ENCODE peak calls at places on chromosomes 5 and 9, in six cellular contexts. One of them, this sample, is unnamed.

GRCh38 chr5:5126444-5126843 is 13.7 kb upstream of the ADAMTS16 start:
- DNase-seq in thoracic aorta: no peak
- DNase-seq in NCI-H2029: no peak
- DNase-seq in GM13976: no peak
- DNase-seq in HAP-1: no peak
- DNase-seq in HTR-8/SVneo: peak
- DNase-seq in this sample: no peak

GRCh38 chr9:83070257-83070656 is 7.3 kb upstream of the RASEF start:
- DNase-seq in HTR-8/SVneo: no peak
- DNase-seq in thoracic aorta: no peak
- DNase-seq in GM13976: no peak
- DNase-seq in NCI-H2029: no peak
- DNase-seq in HAP-1: no peak
- DNase-seq in this sample: no peak

GRCh38 chr5:178417391-178417811 is 172.8 kb downstream of the COL23A1 start:
- DNase-seq in HAP-1: no peak
- DNase-seq in thoracic aorta: no peak
- DNase-seq in HTR-8/SVneo: no peak
- DNase-seq in NCI-H2029: no peak
- DNase-seq in GM13976: no peak
- DNase-seq in this sample: no peak

GRCh38 chr9:110105107-110105506 is 102.9 kb downstream of the C9orf152 start:
- DNase-seq in HAP-1: no peak
- DNase-seq in thoracic aorta: no peak
- DNase-seq in HTR-8/SVneo: no peak
- DNase-seq in NCI-H2029: no peak
- DNase-seq in GM13976: no peak
- DNase-seq in this sample: no peak

GRCh38 chr9:11871832-11872231 is 821.4 kb upstream of the TYRP1 start:
- DNase-seq in HTR-8/SVneo: no peak
- DNase-seq in thoracic aorta: no peak
- DNase-seq in NCI-H2029: no peak
- DNase-seq in GM13976: no peak
- DNase-seq in HAP-1: no peak
- DNase-seq in this sample: no peak

GRCh38 chr5:4205408-4205807 is 609.8 kb downstream of the IRX1 start:
- DNase-seq in NCI-H2029: no peak
- DNase-seq in HAP-1: no peak
- DNase-seq in thoracic aorta: no peak
- DNase-seq in HTR-8/SVneo: no peak
- DNase-seq in GM13976: no peak
- DNase-seq in this sample: no peak

GRCh38 chr9:15743512-15743911 is 190.7 kb downstream of the CCDC171 start:
- DNase-seq in GM13976: no peak
- DNase-seq in HTR-8/SVneo: no peak
- DNase-seq in NCI-H2029: no peak
- DNase-seq in thoracic aorta: no peak
- DNase-seq in HAP-1: no peak
- DNase-seq in this sample: no peak

GRCh38 chr5:150618588-150619281 is 21.7 kb upstream of the SYNPO start:
- DNase-seq in GM13976: no peak
- DNase-seq in thoracic aorta: no peak
- DNase-seq in HAP-1: no peak
- DNase-seq in HTR-8/SVneo: no peak
- DNase-seq in NCI-H2029: no peak
- DNase-seq in this sample: peak

GRCh38 chr5:93532370-93532769 is 48.6 kb downstream of the NR2F1-AS1 start:
- DNase-seq in GM13976: no peak
- DNase-seq in NCI-H2029: no peak
- DNase-seq in HAP-1: no peak
- DNase-seq in HTR-8/SVneo: peak
- DNase-seq in thoracic aorta: no peak
- DNase-seq in this sample: no peak

GRCh38 chr9:92656537-92656925 is 13.4 kb downstream of the IPPK start:
- DNase-seq in NCI-H2029: no peak
- DNase-seq in GM13976: no peak
- DNase-seq in HAP-1: no peak
- DNase-seq in thoracic aorta: no peak
- DNase-seq in HTR-8/SVneo: no peak
- DNase-seq in this sample: no peak

GRCh38 chr5:151751593-151751992 is 6.8 kb downstream of the ATOX1 start:
- DNase-seq in HTR-8/SVneo: no peak
- DNase-seq in thoracic aorta: no peak
- DNase-seq in NCI-H2029: no peak
- DNase-seq in GM13976: no peak
- DNase-seq in HAP-1: no peak
- DNase-seq in this sample: no peak

GRCh38 chr9:37464426-37465248 is 613 bp downstream of the ZBTB5 start:
- DNase-seq in NCI-H2029: peak
- DNase-seq in GM13976: peak
- DNase-seq in HTR-8/SVneo: peak
- DNase-seq in thoracic aorta: peak
- DNase-seq in HAP-1: peak
- DNase-seq in this sample: peak

GRCh38 chr5:1194378-1194777 is 7.0 kb upstream of the SLC6A19 start:
- DNase-seq in HAP-1: no peak
- DNase-seq in GM13976: no peak
- DNase-seq in HTR-8/SVneo: no peak
- DNase-seq in thoracic aorta: no peak
- DNase-seq in NCI-H2029: no peak
- DNase-seq in this sample: no peak

GRCh38 chr5:542693-543311 is 18.6 kb upstream of the SLC9A3 start:
- DNase-seq in HTR-8/SVneo: no peak
- DNase-seq in HAP-1: no peak
- DNase-seq in NCI-H2029: no peak
- DNase-seq in GM13976: no peak
- DNase-seq in thoracic aorta: no peak
- DNase-seq in this sample: no peak

GRCh38 chr9:92728831-92729734 is 35.5 kb downstream of the BICD2 start:
- DNase-seq in HTR-8/SVneo: no peak
- DNase-seq in GM13976: peak
- DNase-seq in thoracic aorta: no peak
- DNase-seq in HAP-1: peak
- DNase-seq in NCI-H2029: no peak
- DNase-seq in this sample: no peak

GRCh38 chr9:115733318-115733717 is 420.3 kb upstream of the PAPPA start:
- DNase-seq in HAP-1: no peak
- DNase-seq in NCI-H2029: no peak
- DNase-seq in GM13976: no peak
- DNase-seq in thoracic aorta: no peak
- DNase-seq in HTR-8/SVneo: no peak
- DNase-seq in this sample: peak

GRCh38 chr5:43771611-43772031 is 168.6 kb downstream of the NNT start:
- DNase-seq in HTR-8/SVneo: no peak
- DNase-seq in GM13976: no peak
- DNase-seq in thoracic aorta: no peak
- DNase-seq in HAP-1: no peak
- DNase-seq in NCI-H2029: no peak
- DNase-seq in this sample: peak

GRCh38 chr5:14110680-14111079 is 32.5 kb upstream of the TRIO start:
- DNase-seq in HAP-1: no peak
- DNase-seq in HTR-8/SVneo: no peak
- DNase-seq in NCI-H2029: no peak
- DNase-seq in GM13976: no peak
- DNase-seq in thoracic aorta: no peak
- DNase-seq in this sample: no peak

GRCh38 chr9:74573792-74574191 is 76.7 kb downstream of the RORB start:
- DNase-seq in HTR-8/SVneo: no peak
- DNase-seq in GM13976: no peak
- DNase-seq in NCI-H2029: no peak
- DNase-seq in thoracic aorta: no peak
- DNase-seq in HAP-1: no peak
- DNase-seq in this sample: no peak

GRCh38 chr9:105243015-105243686 is 1.3 kb upstream of the SLC44A1 start:
- DNase-seq in HTR-8/SVneo: no peak
- DNase-seq in thoracic aorta: no peak
- DNase-seq in GM13976: no peak
- DNase-seq in NCI-H2029: no peak
- DNase-seq in HAP-1: peak
- DNase-seq in this sample: no peak

GRCh38 chr5:177389368-177390169 is 5.3 kb downstream of the SLC34A1 start:
- DNase-seq in thoracic aorta: no peak
- DNase-seq in NCI-H2029: no peak
- DNase-seq in HTR-8/SVneo: peak
- DNase-seq in HAP-1: no peak
- DNase-seq in GM13976: peak
- DNase-seq in this sample: no peak

GRCh38 chr9:93130861-93131481 is 3.1 kb downstream of the NINJ1 start:
- DNase-seq in NCI-H2029: no peak
- DNase-seq in GM13976: no peak
- DNase-seq in HTR-8/SVneo: no peak
- DNase-seq in thoracic aorta: no peak
- DNase-seq in HAP-1: no peak
- DNase-seq in this sample: no peak

GRCh38 chr9:9389904-9390303 is 1222.9 kb downstream of the PTPRD start:
- DNase-seq in HAP-1: no peak
- DNase-seq in NCI-H2029: no peak
- DNase-seq in GM13976: no peak
- DNase-seq in thoracic aorta: no peak
- DNase-seq in HTR-8/SVneo: no peak
- DNase-seq in this sample: no peak

GRCh38 chr5:138824924-138825863 is 49.9 kb downstream of the LRRTM2 start:
- DNase-seq in HAP-1: no peak
- DNase-seq in GM13976: peak
- DNase-seq in HTR-8/SVneo: peak
- DNase-seq in thoracic aorta: no peak
- DNase-seq in NCI-H2029: no peak
- DNase-seq in this sample: peak

GRCh38 chr9:13614060-13614459 is 334.6 kb upstream of the MPDZ start:
- DNase-seq in NCI-H2029: no peak
- DNase-seq in GM13976: no peak
- DNase-seq in HTR-8/SVneo: no peak
- DNase-seq in thoracic aorta: no peak
- DNase-seq in HAP-1: no peak
- DNase-seq in this sample: peak

GRCh38 chr5:100517301-100517974 is 17.7 kb upstream of the FAM174A start:
- DNase-seq in GM13976: no peak
- DNase-seq in HTR-8/SVneo: no peak
- DNase-seq in thoracic aorta: no peak
- DNase-seq in NCI-H2029: peak
- DNase-seq in HAP-1: peak
- DNase-seq in this sample: no peak

GRCh38 chr9:1231998-1232919 is 182.1 kb downstream of the DMRT2 start:
- DNase-seq in thoracic aorta: no peak
- DNase-seq in HAP-1: no peak
- DNase-seq in HTR-8/SVneo: no peak
- DNase-seq in GM13976: no peak
- DNase-seq in NCI-H2029: no peak
- DNase-seq in this sample: no peak

GRCh38 chr5:139745800-139746690 is 49.6 kb upstream of the PSD2 start:
- DNase-seq in GM13976: peak
- DNase-seq in thoracic aorta: peak
- DNase-seq in HTR-8/SVneo: no peak
- DNase-seq in HAP-1: no peak
- DNase-seq in NCI-H2029: no peak
- DNase-seq in this sample: peak

GRCh38 chr5:172311605-172312004 is 28.0 kb upstream of the UBTD2 start:
- DNase-seq in thoracic aorta: no peak
- DNase-seq in HTR-8/SVneo: no peak
- DNase-seq in NCI-H2029: no peak
- DNase-seq in HAP-1: no peak
- DNase-seq in GM13976: no peak
- DNase-seq in this sample: no peak

GRCh38 chr5:8981016-8981415 is 564.9 kb downstream of the SEMA5A start:
- DNase-seq in HAP-1: no peak
- DNase-seq in thoracic aorta: no peak
- DNase-seq in HTR-8/SVneo: no peak
- DNase-seq in GM13976: no peak
- DNase-seq in NCI-H2029: no peak
- DNase-seq in this sample: no peak

GRCh38 chr5:143796753-143797152 is 15.2 kb upstream of the HMHB1 start:
- DNase-seq in thoracic aorta: no peak
- DNase-seq in NCI-H2029: no peak
- DNase-seq in HTR-8/SVneo: no peak
- DNase-seq in HAP-1: no peak
- DNase-seq in GM13976: no peak
- DNase-seq in this sample: no peak

GRCh38 chr9:134571946-134572914 is 69.4 kb upstream of the COL5A1 start:
- DNase-seq in thoracic aorta: no peak
- DNase-seq in NCI-H2029: no peak
- DNase-seq in GM13976: peak
- DNase-seq in HTR-8/SVneo: no peak
- DNase-seq in HAP-1: peak
- DNase-seq in this sample: no peak

GRCh38 chr5:24783596-24783995 is 138.8 kb upstream of the CDH10 start:
- DNase-seq in thoracic aorta: no peak
- DNase-seq in HAP-1: no peak
- DNase-seq in GM13976: no peak
- DNase-seq in HTR-8/SVneo: no peak
- DNase-seq in NCI-H2029: no peak
- DNase-seq in this sample: no peak

GRCh38 chr5:79025054-79025465 is 40.0 kb upstream of the ARSB start:
- DNase-seq in NCI-H2029: peak
- DNase-seq in HTR-8/SVneo: peak
- DNase-seq in HAP-1: peak
- DNase-seq in GM13976: peak
- DNase-seq in thoracic aorta: no peak
- DNase-seq in this sample: peak

GRCh38 chr9:113875917-113876805 is at the start of gene ZNF618:
- DNase-seq in HAP-1: peak
- DNase-seq in HTR-8/SVneo: no peak
- DNase-seq in NCI-H2029: peak
- DNase-seq in thoracic aorta: no peak
- DNase-seq in GM13976: peak
- DNase-seq in this sample: peak

GRCh38 chr5:142176255-142176654 is 67.7 kb downstream of the NDFIP1 start:
- DNase-seq in HAP-1: no peak
- DNase-seq in GM13976: no peak
- DNase-seq in HTR-8/SVneo: no peak
- DNase-seq in NCI-H2029: no peak
- DNase-seq in thoracic aorta: no peak
- DNase-seq in this sample: no peak

GRCh38 chr9:13181652-13182051 is 97.8 kb downstream of the MPDZ start:
- DNase-seq in HAP-1: peak
- DNase-seq in thoracic aorta: no peak
- DNase-seq in GM13976: no peak
- DNase-seq in NCI-H2029: no peak
- DNase-seq in HTR-8/SVneo: peak
- DNase-seq in this sample: peak

GRCh38 chr9:100848731-100849130 is 179.8 kb upstream of the PLPPR1 start:
- DNase-seq in NCI-H2029: no peak
- DNase-seq in GM13976: no peak
- DNase-seq in thoracic aorta: no peak
- DNase-seq in HAP-1: no peak
- DNase-seq in HTR-8/SVneo: no peak
- DNase-seq in this sample: no peak

GRCh38 chr5:42811591-42812392 is at the start of gene SELENOP:
- DNase-seq in HTR-8/SVneo: no peak
- DNase-seq in HAP-1: no peak
- DNase-seq in NCI-H2029: peak
- DNase-seq in GM13976: no peak
- DNase-seq in thoracic aorta: no peak
- DNase-seq in this sample: no peak